ENCODE peak calls at places on chromosomes 7 and 10, in nine cellular contexts. I, G, J, V, F, U, W, N and E are unnamed samples.

GRCh38 chr10:44478040-44478439 is 93.1 kb upstream of the CXCL12 start:
- DNase-seq in N (no peak), J (no peak), W (no peak), G (no peak), F (no peak), I (no peak), U (no peak), V (no peak), E (no peak)

GRCh38 chr7:135253851-135254815 is 20.5 kb downstream of the STRA8 start:
- DNase-seq in V (peak), J (peak), G (no peak), I (peak), U (peak), W (peak), F (peak), N (peak), E (no peak)

GRCh38 chr7:5234852-5235831 is 45.1 kb downstream of the WIPI2 start:
- DNase-seq in N (no peak), V (no peak), J (no peak), I (no peak), W (no peak), U (no peak), F (no peak), G (no peak), E (no peak)

GRCh38 chr7:41648506-41648905 is 54.4 kb downstream of the INHBA start:
- DNase-seq in F (no peak), N (no peak), G (no peak), J (no peak), W (no peak), U (no peak), I (no peak), V (no peak), E (no peak)

GRCh38 chr7:123823898-123824753 is 20.8 kb upstream of the HYAL4 start:
- DNase-seq in G (no peak), J (no peak), U (no peak), N (no peak), F (no peak), V (no peak), W (no peak), I (no peak), E (no peak)

GRCh38 chr7:154287370-154287769 is 235.2 kb downstream of the DPP6 start:
- DNase-seq in F (no peak), U (peak), N (no peak), J (no peak), I (no peak), W (no peak), G (peak), V (no peak), E (peak)

GRCh38 chr7:561631-562393 is 42.2 kb upstream of the PDGFA start:
- DNase-seq in V (no peak), U (peak), W (no peak), J (no peak), F (no peak), N (peak), I (peak), G (no peak), E (no peak)

GRCh38 chr7:17365776-17366175 is 67.3 kb downstream of the AHR start:
- DNase-seq in V (no peak), G (no peak), W (no peak), N (no peak), F (no peak), U (no peak), J (no peak), I (no peak), E (no peak)

GRCh38 chr7:139004321-139005075 is 23.3 kb upstream of the KIAA1549 start:
- DNase-seq in W (no peak), F (no peak), J (no peak), G (no peak), V (no peak), U (no peak), I (no peak), N (no peak), E (no peak)

GRCh38 chr10:97380513-97380912 is 20.6 kb downstream of the RRP12 start:
- DNase-seq in G (no peak), U (no peak), F (no peak), V (no peak), I (no peak), W (no peak), J (no peak), N (no peak), E (no peak)

GRCh38 chr7:158587425-158588084 is at the start of gene PTPRN2:
- DNase-seq in W (peak), V (peak), G (peak), F (peak), U (peak), J (no peak), I (peak), N (peak), E (peak)

GRCh38 chr7:130490888-130491771 is 755 bp upstream of the MEST start:
- DNase-seq in W (no peak), I (no peak), J (no peak), G (peak), F (no peak), V (peak), U (peak), N (peak), E (no peak)

GRCh38 chr7:131546583-131547111 is 9.8 kb downstream of the PODXL start:
- DNase-seq in F (peak), V (no peak), I (no peak), U (peak), G (peak), N (no peak), W (no peak), J (no peak), E (peak)

GRCh38 chr7:149615690-149616270 is 118.2 kb upstream of the ZNF746 start:
- DNase-seq in F (no peak), J (no peak), G (peak), V (peak), N (no peak), W (peak), U (no peak), I (no peak), E (peak)

GRCh38 chr10:91909178-91909677 is at the start of gene FGFBP3:
- DNase-seq in F (peak), W (no peak), J (peak), N (peak), G (peak), U (no peak), I (no peak), V (no peak), E (peak)

GRCh38 chr10:63573068-63573697 is 52.0 kb downstream of the REEP3 start:
- DNase-seq in W (no peak), U (no peak), I (no peak), G (no peak), J (no peak), F (no peak), N (no peak), V (no peak), E (no peak)

GRCh38 chr7:1598961-1599360 is 29.1 kb upstream of the PSMG3 start:
- DNase-seq in W (no peak), J (no peak), I (no peak), N (no peak), U (no peak), G (no peak), F (no peak), V (no peak), E (no peak)

GRCh38 chr10:4546500-4546899 is 279.5 kb upstream of the AKR1E2 start:
- DNase-seq in N (no peak), J (peak), F (no peak), U (no peak), G (no peak), V (no peak), I (no peak), W (no peak), E (no peak)

GRCh38 chr7:8511810-8512209 is 78.4 kb downstream of the NXPH1 start:
- DNase-seq in V (no peak), W (no peak), U (no peak), J (no peak), G (no peak), I (no peak), F (no peak), N (no peak), E (no peak)

GRCh38 chr7:151857412-151857811 is 19.5 kb downstream of the PRKAG2 start:
- DNase-seq in W (peak), J (no peak), F (no peak), U (peak), G (no peak), I (no peak), V (no peak), N (no peak), E (no peak)

GRCh38 chr7:107167483-107168232 is 1.1 kb upstream of the HBP1 start:
- DNase-seq in V (no peak), F (peak), N (no peak), J (peak), I (no peak), G (peak), W (peak), U (no peak), E (no peak)

GRCh38 chr7:63025815-63026214 is 972.8 kb upstream of the ZNF722 start:
- DNase-seq in U (no peak), W (no peak), I (no peak), F (no peak), J (no peak), N (no peak), G (no peak), V (no peak), E (no peak)

GRCh38 chr10:72334196-72334831 is 20.4 kb downstream of the DNAJB12 start:
- DNase-seq in V (no peak), W (peak), U (peak), F (no peak), G (peak), N (peak), I (peak), J (no peak), E (no peak)

GRCh38 chr7:107693396-107693795 is 32.8 kb downstream of the SLC26A4 start:
- DNase-seq in G (no peak), W (no peak), F (no peak), V (no peak), U (no peak), N (no peak), J (no peak), I (no peak), E (no peak)

GRCh38 chr7:23022258-23022745 is 8.4 kb upstream of the HYCC1 start:
- DNase-seq in V (no peak), N (no peak), U (no peak), W (no peak), G (no peak), J (no peak), I (no peak), F (no peak), E (no peak)

GRCh38 chr7:127628445-127628844 is 10.5 kb upstream of the PAX4 start:
- DNase-seq in I (no peak), F (no peak), V (no peak), J (no peak), W (no peak), N (no peak), G (peak), U (no peak), E (no peak)

GRCh38 chr10:100395626-100396025 is 48.6 kb downstream of the SCD start:
- DNase-seq in G (no peak), I (no peak), J (no peak), W (no peak), V (no peak), U (no peak), F (no peak), N (no peak), E (no peak)

GRCh38 chr10:133336131-133337078 is at the start of gene CALY:
- DNase-seq in W (no peak), J (no peak), F (peak), V (no peak), N (no peak), G (peak), U (peak), I (no peak), E (peak)

GRCh38 chr7:122902751-122903495 is 16.7 kb upstream of the CADPS2 start:
- DNase-seq in G (no peak), I (no peak), U (no peak), W (no peak), F (peak), N (no peak), J (no peak), V (no peak), E (no peak)

GRCh38 chr7:150992833-150993302 is 2.1 kb downstream of the NOS3 start:
- DNase-seq in U (peak), G (peak), I (no peak), N (no peak), V (no peak), W (peak), J (no peak), F (peak), E (peak)

GRCh38 chr10:24046060-24046459 is 162.9 kb upstream of the KIAA1217 start:
- DNase-seq in W (no peak), G (no peak), I (no peak), J (no peak), N (no peak), U (no peak), F (no peak), V (no peak), E (no peak)

GRCh38 chr10:35420044-35420443 is 83.7 kb downstream of the CCNY start:
- DNase-seq in V (no peak), G (no peak), W (no peak), N (no peak), I (no peak), F (no peak), J (no peak), U (no peak), E (no peak)

GRCh38 chr7:83550100-83550499 is 98.8 kb downstream of the SEMA3E start:
- DNase-seq in V (no peak), G (no peak), F (no peak), J (no peak), U (no peak), N (no peak), W (no peak), I (no peak), E (no peak)

GRCh38 chr10:28432210-28432676 is 100.7 kb upstream of the WAC start:
- DNase-seq in V (peak), J (peak), W (peak), U (no peak), G (peak), F (peak), N (peak), I (peak), E (peak)

GRCh38 chr7:78149787-78150186 is 351.2 kb downstream of the PHTF2 start:
- DNase-seq in I (no peak), F (no peak), U (no peak), J (no peak), W (no peak), N (no peak), V (no peak), G (no peak), E (no peak)

GRCh38 chr7:28733035-28733434 is 225.1 kb downstream of the TRIL start:
- DNase-seq in J (no peak), F (no peak), N (no peak), V (no peak), W (no peak), U (no peak), G (no peak), I (no peak), E (no peak)

GRCh38 chr7:28739128-28739527 is 219.0 kb downstream of the TRIL start:
- DNase-seq in I (no peak), N (no peak), F (no peak), U (no peak), W (no peak), G (no peak), J (no peak), V (no peak), E (no peak)

GRCh38 chr7:28739826-28740225 is 218.3 kb downstream of the TRIL start:
- DNase-seq in I (no peak), W (no peak), F (no peak), G (peak), J (no peak), N (no peak), U (no peak), V (no peak), E (no peak)

DNA sequence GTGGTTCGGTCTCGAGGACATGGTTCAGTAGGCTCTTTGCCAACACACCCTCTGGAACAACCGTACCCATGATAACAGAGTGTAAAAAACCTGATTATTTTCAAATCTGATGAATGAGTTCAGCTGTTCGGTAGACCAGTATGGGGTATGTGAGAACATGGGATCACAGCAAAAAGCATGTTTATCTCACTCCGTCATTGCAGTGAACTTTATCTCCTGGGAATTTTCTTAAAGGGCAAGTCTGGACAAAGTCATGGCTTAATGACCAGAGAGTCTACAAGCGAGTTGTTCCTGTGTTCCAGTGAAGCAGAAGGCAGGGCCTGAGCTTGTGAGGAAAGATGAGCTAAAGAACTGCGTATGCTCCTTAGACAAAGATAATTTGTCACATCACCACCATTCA is 219.7 kb downstream of the TRIL start:
- DNase-seq in F (no peak), U (no peak), J (no peak), V (no peak), N (no peak), I (no peak), W (no peak), G (no peak), E (no peak)
- H3K4me3 ChIP-seq in F (no peak), U (no peak), J (no peak), V (no peak), N (no peak), I (no peak), W (no peak), G (no peak), E (no peak)

GRCh38 chr7:28885771-28886170 is 72.4 kb downstream of the TRIL start:
- DNase-seq in U (no peak), V (no peak), W (no peak), F (no peak), I (no peak), N (no peak), G (no peak), J (no peak), E (no peak)
- H3K27ac ChIP-seq in U (no peak), V (no peak), W (no peak), F (no peak), I (no peak), N (no peak), G (no peak), J (no peak), E (no peak)

GRCh38 chr7:55545496-55545895 is 26.8 kb downstream of the VOPP1 start:
- DNase-seq in N (no peak), F (peak), W (no peak), J (no peak), G (no peak), U (no peak), I (peak), V (no peak), E (no peak)
- TF ChIP-seq CTCF in N (no peak), F (no peak), W (peak), J (no peak), G (no peak), U (no peak), I (peak), V (no peak), E (no peak)

GRCh38 chr10:46312953-46313352 is 26.2 kb downstream of the ANTXRL start:
- DNase-seq in U (no peak), V (no peak), F (no peak), I (no peak), J (no peak), N (no peak), W (no peak), G (no peak), E (no peak)

GRCh38 chr10:46310851-46311250 is 24.1 kb downstream of the ANTXRL start:
- DNase-seq in N (no peak), U (peak), J (no peak), I (no peak), G (no peak), F (no peak), W (no peak), V (no peak), E (no peak)

GRCh38 chr10:46310143-46310514 is 23.3 kb downstream of the ANTXRL start:
- DNase-seq in W (no peak), I (no peak), N (no peak), V (no peak), U (no peak), F (no peak), J (no peak), G (no peak), E (no peak)

GRCh38 chr10:46309511-46310142 is 22.8 kb downstream of the ANTXRL start:
- DNase-seq in G (no peak), J (no peak), F (no peak), I (no peak), N (no peak), U (peak), W (no peak), V (no peak), E (no peak)

GRCh38 chr10:46311501-46311951 is 24.7 kb downstream of the ANTXRL start:
- DNase-seq in W (no peak), N (no peak), V (no peak), I (no peak), U (peak), J (no peak), F (no peak), G (no peak), E (no peak)
- H3K4me3 ChIP-seq in W (no peak), N (no peak), V (no peak), I (no peak), U (no peak), J (no peak), F (no peak), G (no peak), E (no peak)

GRCh38 chr7:44445986-44446671 is 44.3 kb downstream of the NUDCD3 start:
- DNase-seq in J (no peak), N (no peak), F (no peak), W (no peak), V (no peak), I (peak), G (no peak), U (no peak), E (no peak)
- H3K27ac ChIP-seq in J (no peak), N (no peak), F (no peak), W (peak), V (peak), I (peak), G (no peak), U (no peak), E (no peak)

DNA sequence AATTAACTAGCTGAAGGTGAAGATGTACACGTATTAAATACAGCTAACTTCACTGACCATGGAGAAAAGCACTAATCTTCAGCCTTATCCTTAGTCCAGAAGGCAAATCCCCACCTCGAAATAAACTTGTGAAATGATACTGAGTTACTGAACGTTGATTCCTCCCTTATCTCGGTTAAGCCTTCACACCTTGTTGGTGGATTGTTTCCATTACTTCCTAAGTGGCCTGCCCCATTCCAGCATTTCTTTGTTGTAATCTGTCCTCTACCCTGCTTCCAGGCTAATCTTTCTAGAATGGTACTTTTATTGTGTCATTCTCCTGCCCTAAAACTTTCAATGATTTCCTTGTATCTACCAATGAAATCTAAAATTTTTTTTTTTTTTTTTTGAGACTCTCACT is 68.6 kb downstream of the BUB3 start:
- DNase-seq in N (no peak), I (no peak), V (no peak), W (no peak), G (no peak), F (no peak), U (no peak), J (no peak), E (no peak)
- TF ChIP-seq CTCF in N (no peak), I (no peak), V (no peak), W (no peak), G (no peak), F (no peak), U (no peak), J (no peak), E (no peak)

GRCh38 chr7:114916261-114916892 is 5.5 kb upstream of the MDFIC start:
- DNase-seq in V (no peak), J (no peak), N (no peak), W (no peak), I (no peak), U (no peak), G (no peak), F (no peak), E (no peak)
- H3K4me3 ChIP-seq in V (no peak), J (no peak), N (no peak), W (no peak), I (no peak), U (no peak), G (no peak), F (no peak), E (no peak)

GRCh38 chr10:62058896-62059423 is 157.5 kb downstream of the ARID5B start:
- DNase-seq in U (no peak), V (no peak), W (no peak), F (no peak), G (no peak), I (no peak), J (no peak), N (no peak), E (no peak)
- H3K27ac ChIP-seq in U (peak), V (peak), W (peak), F (no peak), G (no peak), I (peak), J (no peak), N (no peak), E (no peak)